ENCODE peak calls at places on chromosome 6, in nine cellular contexts. One of them, this sample, is unnamed.

GRCh38 chr6:81683928-81684327 is 68.6 kb downstream of the TENT5A start:
- DNase-seq in GM12865: no peak
- DNase-seq in heart left ventricle: no peak
- DNase-seq in B cell: no peak
- DNase-seq in breast epithelium: no peak
- DNase-seq in neural crest cell: no peak
- DNase-seq in PC-3: no peak
- DNase-seq in sigmoid colon: no peak
- DNase-seq in A549: no peak
- DNase-seq in this sample: no peak

GRCh38 chr6:29129326-29130012 is 21.6 kb downstream of the OR2J3 start:
- DNase-seq in GM12865: no peak
- DNase-seq in heart left ventricle: no peak
- DNase-seq in B cell: no peak
- DNase-seq in breast epithelium: no peak
- DNase-seq in neural crest cell: no peak
- DNase-seq in PC-3: no peak
- DNase-seq in sigmoid colon: no peak
- DNase-seq in A549: no peak
- DNase-seq in this sample: no peak

GRCh38 chr6:81772741-81773140 is 20.3 kb upstream of the TENT5A start:
- DNase-seq in GM12865: peak; percentile 72
- DNase-seq in heart left ventricle: no peak
- DNase-seq in B cell: no peak
- DNase-seq in breast epithelium: no peak
- DNase-seq in neural crest cell: no peak
- DNase-seq in PC-3: peak; percentile 70
- DNase-seq in sigmoid colon: no peak
- DNase-seq in A549: no peak
- DNase-seq in this sample: peak; percentile 48

GRCh38 chr6:52385074-52385473 is 23.1 kb downstream of the PAQR8 start:
- DNase-seq in GM12865: no peak
- DNase-seq in heart left ventricle: no peak
- DNase-seq in B cell: no peak
- DNase-seq in breast epithelium: no peak
- DNase-seq in neural crest cell: no peak
- DNase-seq in PC-3: no peak
- DNase-seq in sigmoid colon: no peak
- DNase-seq in A549: no peak
- DNase-seq in this sample: no peak

GRCh38 chr6:10481101-10481500 is 40.0 kb upstream of the GCNT2 start:
- DNase-seq in GM12865: no peak
- DNase-seq in heart left ventricle: no peak
- DNase-seq in B cell: no peak
- DNase-seq in breast epithelium: no peak
- DNase-seq in neural crest cell: no peak
- DNase-seq in PC-3: peak; percentile 37
- DNase-seq in sigmoid colon: no peak
- DNase-seq in A549: no peak
- DNase-seq in this sample: no peak

GRCh38 chr6:134707342-134707982 is 242.4 kb downstream of the ALDH8A1 start:
- DNase-seq in GM12865: no peak
- DNase-seq in heart left ventricle: no peak
- DNase-seq in B cell: no peak
- DNase-seq in breast epithelium: no peak
- DNase-seq in neural crest cell: no peak
- DNase-seq in PC-3: peak; percentile 6
- DNase-seq in sigmoid colon: no peak
- DNase-seq in A549: peak; percentile 33
- DNase-seq in this sample: no peak

GRCh38 chr6:157954150-157955117 is 27.2 kb upstream of the SYNJ2 start:
- DNase-seq in GM12865: no peak
- DNase-seq in heart left ventricle: no peak
- DNase-seq in B cell: no peak
- DNase-seq in breast epithelium: no peak
- DNase-seq in neural crest cell: no peak
- DNase-seq in PC-3: peak; percentile 50
- DNase-seq in sigmoid colon: no peak
- DNase-seq in A549: no peak
- DNase-seq in this sample: no peak

GRCh38 chr6:45417461-45417860 is 39.7 kb upstream of the SUPT3H start:
- DNase-seq in GM12865: no peak
- DNase-seq in heart left ventricle: no peak
- DNase-seq in B cell: no peak
- DNase-seq in breast epithelium: no peak
- DNase-seq in neural crest cell: no peak
- DNase-seq in PC-3: no peak
- DNase-seq in sigmoid colon: no peak
- DNase-seq in A549: no peak
- DNase-seq in this sample: no peak

GRCh38 chr6:17656644-17657043 is 50.1 kb downstream of the NUP153 start:
- DNase-seq in GM12865: no peak
- DNase-seq in heart left ventricle: no peak
- DNase-seq in B cell: no peak
- DNase-seq in breast epithelium: no peak
- DNase-seq in neural crest cell: no peak
- DNase-seq in PC-3: no peak
- DNase-seq in sigmoid colon: no peak
- DNase-seq in A549: no peak
- DNase-seq in this sample: no peak

GRCh38 chr6:57294829-57295228 is 22.6 kb upstream of the PRIM2 start:
- DNase-seq in GM12865: no peak
- DNase-seq in heart left ventricle: peak; percentile 25
- DNase-seq in B cell: no peak
- DNase-seq in breast epithelium: no peak
- DNase-seq in neural crest cell: no peak
- DNase-seq in PC-3: no peak
- DNase-seq in sigmoid colon: no peak
- DNase-seq in A549: no peak
- DNase-seq in this sample: no peak

DNA sequence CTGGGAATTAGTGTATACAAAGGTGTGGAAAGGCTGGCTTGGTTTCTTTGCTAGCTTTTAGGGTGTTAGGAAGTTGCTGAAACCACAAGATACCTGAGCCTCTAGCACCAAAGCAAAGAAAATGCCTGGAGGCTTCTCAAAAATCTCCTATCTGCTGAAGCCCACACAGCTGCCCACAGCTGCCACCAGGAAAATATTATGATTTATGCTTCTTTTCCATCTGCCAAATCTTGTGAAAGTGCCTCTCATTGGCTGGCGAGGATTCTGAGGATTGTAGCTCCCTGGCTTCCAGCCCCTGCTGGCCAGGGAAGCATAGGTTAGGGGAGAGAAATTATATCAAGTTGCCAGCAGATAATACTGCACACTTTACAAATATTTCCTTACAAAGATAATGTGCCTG is 98.5 kb downstream of the MRPL14 start:
- DNase-seq in GM12865: no peak
- DNase-seq in heart left ventricle: peak; percentile 51
- DNase-seq in B cell: no peak
- DNase-seq in breast epithelium: no peak
- DNase-seq in neural crest cell: no peak
- DNase-seq in PC-3: peak; percentile 36
- DNase-seq in sigmoid colon: peak; percentile 41
- DNase-seq in A549: no peak
- DNase-seq in this sample: no peak
- TF ChIP-seq CTCF in GM12865: no peak
- TF ChIP-seq CTCF in heart left ventricle: no peak
- TF ChIP-seq CTCF in B cell: no peak
- TF ChIP-seq CTCF in breast epithelium: no peak
- TF ChIP-seq CTCF in neural crest cell: peak; percentile 28
- TF ChIP-seq CTCF in PC-3: peak; percentile 25
- TF ChIP-seq CTCF in sigmoid colon: no peak
- TF ChIP-seq CTCF in A549: no peak
- TF ChIP-seq CTCF in this sample: no peak

GRCh38 chr6:113876654-113877053 is 19.5 kb downstream of the MARCKS start:
- DNase-seq in GM12865: no peak
- DNase-seq in heart left ventricle: no peak
- DNase-seq in B cell: no peak
- DNase-seq in breast epithelium: no peak
- DNase-seq in neural crest cell: no peak
- DNase-seq in PC-3: no peak
- DNase-seq in sigmoid colon: no peak
- DNase-seq in A549: no peak
- DNase-seq in this sample: no peak
- TF ChIP-seq CTCF in GM12865: no peak
- TF ChIP-seq CTCF in heart left ventricle: no peak
- TF ChIP-seq CTCF in B cell: no peak
- TF ChIP-seq CTCF in breast epithelium: no peak
- TF ChIP-seq CTCF in neural crest cell: no peak
- TF ChIP-seq CTCF in PC-3: no peak
- TF ChIP-seq CTCF in sigmoid colon: no peak
- TF ChIP-seq CTCF in A549: no peak
- TF ChIP-seq CTCF in this sample: no peak

GRCh38 chr6:12439296-12439695 is 149.1 kb downstream of the EDN1 start:
- DNase-seq in GM12865: no peak
- DNase-seq in heart left ventricle: no peak
- DNase-seq in B cell: no peak
- DNase-seq in breast epithelium: no peak
- DNase-seq in neural crest cell: no peak
- DNase-seq in PC-3: no peak
- DNase-seq in sigmoid colon: no peak
- DNase-seq in A549: no peak
- DNase-seq in this sample: no peak
- TF ChIP-seq CTCF in GM12865: no peak
- TF ChIP-seq CTCF in heart left ventricle: no peak
- TF ChIP-seq CTCF in B cell: no peak
- TF ChIP-seq CTCF in breast epithelium: no peak
- TF ChIP-seq CTCF in neural crest cell: no peak
- TF ChIP-seq CTCF in PC-3: no peak
- TF ChIP-seq CTCF in sigmoid colon: no peak
- TF ChIP-seq CTCF in A549: no peak
- TF ChIP-seq CTCF in this sample: no peak

GRCh38 chr6:145735356-145736165 is at the start of gene EPM2A:
- DNase-seq in GM12865: peak; percentile 94
- DNase-seq in heart left ventricle: peak; percentile 93
- DNase-seq in B cell: peak; percentile 83
- DNase-seq in breast epithelium: peak; percentile 80
- DNase-seq in neural crest cell: peak; percentile 65
- DNase-seq in PC-3: peak; percentile 70
- DNase-seq in sigmoid colon: peak; percentile 95
- DNase-seq in A549: peak; percentile 38
- DNase-seq in this sample: peak; percentile 77
- TF ChIP-seq CTCF in GM12865: no peak
- TF ChIP-seq CTCF in heart left ventricle: no peak
- TF ChIP-seq CTCF in B cell: peak; percentile 22
- TF ChIP-seq CTCF in breast epithelium: peak; percentile 26
- TF ChIP-seq CTCF in neural crest cell: no peak
- TF ChIP-seq CTCF in PC-3: no peak
- TF ChIP-seq CTCF in sigmoid colon: no peak
- TF ChIP-seq CTCF in A549: no peak
- TF ChIP-seq CTCF in this sample: no peak

GRCh38 chr6:97473979-97474378 is 191.0 kb upstream of the MMS22L start:
- DNase-seq in GM12865: no peak
- DNase-seq in heart left ventricle: no peak
- DNase-seq in B cell: no peak
- DNase-seq in breast epithelium: no peak
- DNase-seq in neural crest cell: no peak
- DNase-seq in PC-3: no peak
- DNase-seq in sigmoid colon: no peak
- DNase-seq in A549: no peak
- DNase-seq in this sample: no peak
- TF ChIP-seq CTCF in GM12865: no peak
- TF ChIP-seq CTCF in heart left ventricle: no peak
- TF ChIP-seq CTCF in B cell: no peak
- TF ChIP-seq CTCF in breast epithelium: no peak
- TF ChIP-seq CTCF in neural crest cell: no peak
- TF ChIP-seq CTCF in PC-3: no peak
- TF ChIP-seq CTCF in sigmoid colon: no peak
- TF ChIP-seq CTCF in A549: no peak
- TF ChIP-seq CTCF in this sample: no peak

GRCh38 chr6:156881687-156882629 is 104.8 kb downstream of the ARID1B start:
- DNase-seq in GM12865: no peak
- DNase-seq in heart left ventricle: peak; percentile 46
- DNase-seq in B cell: no peak
- DNase-seq in breast epithelium: no peak
- DNase-seq in neural crest cell: no peak
- DNase-seq in PC-3: no peak
- DNase-seq in sigmoid colon: no peak
- DNase-seq in A549: no peak
- DNase-seq in this sample: no peak

GRCh38 chr6:156886409-156886808 is 109.2 kb downstream of the ARID1B start:
- DNase-seq in GM12865: peak; percentile 85
- DNase-seq in heart left ventricle: peak; percentile 45
- DNase-seq in B cell: peak; percentile 38
- DNase-seq in breast epithelium: no peak
- DNase-seq in neural crest cell: no peak
- DNase-seq in PC-3: no peak
- DNase-seq in sigmoid colon: no peak
- DNase-seq in A549: no peak
- DNase-seq in this sample: peak; percentile 66

GRCh38 chr6:156885562-156885961 is 108.4 kb downstream of the ARID1B start:
- DNase-seq in GM12865: no peak
- DNase-seq in heart left ventricle: no peak
- DNase-seq in B cell: no peak
- DNase-seq in breast epithelium: no peak
- DNase-seq in neural crest cell: no peak
- DNase-seq in PC-3: no peak
- DNase-seq in sigmoid colon: no peak
- DNase-seq in A549: no peak
- DNase-seq in this sample: no peak

GRCh38 chr6:156883497-156884252 is 106.5 kb downstream of the ARID1B start:
- DNase-seq in GM12865: peak; percentile 25
- DNase-seq in heart left ventricle: no peak
- DNase-seq in B cell: peak; percentile 47
- DNase-seq in breast epithelium: no peak
- DNase-seq in neural crest cell: no peak
- DNase-seq in PC-3: no peak
- DNase-seq in sigmoid colon: no peak
- DNase-seq in A549: no peak
- DNase-seq in this sample: no peak

DNA sequence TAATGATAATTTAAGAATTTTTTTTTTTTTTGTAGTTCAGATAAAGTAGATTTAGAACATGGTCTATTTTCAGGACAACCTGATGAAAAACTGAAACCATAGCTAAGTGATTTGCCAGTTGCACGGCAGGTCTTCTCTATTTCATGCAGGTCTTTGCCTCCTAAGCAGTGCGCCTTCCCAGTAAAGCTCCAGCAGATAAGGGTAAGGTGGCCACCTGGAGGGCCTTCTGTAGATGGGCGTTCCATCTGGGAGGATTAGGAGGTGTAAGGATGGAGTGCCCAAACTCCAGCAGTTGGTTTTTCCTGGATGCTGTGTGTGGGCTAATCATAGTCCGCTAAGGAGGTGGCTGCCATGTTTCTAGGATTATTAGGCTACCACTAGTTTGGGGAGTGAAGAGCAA is 107.1 kb downstream of the ARID1B start:
- DNase-seq in GM12865: no peak
- DNase-seq in heart left ventricle: no peak
- DNase-seq in B cell: no peak
- DNase-seq in breast epithelium: no peak
- DNase-seq in neural crest cell: no peak
- DNase-seq in PC-3: no peak
- DNase-seq in sigmoid colon: no peak
- DNase-seq in A549: no peak
- DNase-seq in this sample: no peak
- TF ChIP-seq CTCF in GM12865: no peak
- TF ChIP-seq CTCF in heart left ventricle: no peak
- TF ChIP-seq CTCF in B cell: no peak
- TF ChIP-seq CTCF in breast epithelium: no peak
- TF ChIP-seq CTCF in neural crest cell: no peak
- TF ChIP-seq CTCF in PC-3: no peak
- TF ChIP-seq CTCF in sigmoid colon: no peak
- TF ChIP-seq CTCF in A549: no peak
- TF ChIP-seq CTCF in this sample: no peak

This sample was measured in GM10248.